ENCODE peak calls at places on chromosomes 7 and 10, in ten cellular contexts. One of them, this sample, is unnamed.

GRCh38 chr7:73904219-73905136 is 43.5 kb downstream of the TMEM270 start:
- DNase-seq in ascending aorta: peak; percentile 72
- DNase-seq in NCI-H345: no peak
- DNase-seq in stimulated activated CD4-positive, alpha-beta T cell treated with anti-CD3 and anti-CD28 coated beads, TNF-alpha, amount 100 ng/mL, for 48 hours: no peak
- DNase-seq in D341Med: peak; percentile 30
- DNase-seq in OCI-LY7: no peak
- DNase-seq in activated CD4-positive, alpha-beta T cell treated with anti-CD3 and anti-CD28 coated beads, Interleukin-2, amount 50 U/mL, for 24 hours: no peak
- DNase-seq in caudate nucleus: no peak
- DNase-seq in right lobe of liver: no peak
- DNase-seq in GM20000: no peak
- DNase-seq in this sample: no peak

GRCh38 chr10:9299966-9300365 is 1245.5 kb downstream of the GATA3 start:
- DNase-seq in ascending aorta: no peak
- DNase-seq in NCI-H345: no peak
- DNase-seq in stimulated activated CD4-positive, alpha-beta T cell treated with anti-CD3 and anti-CD28 coated beads, TNF-alpha, amount 100 ng/mL, for 48 hours: no peak
- DNase-seq in D341Med: no peak
- DNase-seq in OCI-LY7: no peak
- DNase-seq in activated CD4-positive, alpha-beta T cell treated with anti-CD3 and anti-CD28 coated beads, Interleukin-2, amount 50 U/mL, for 24 hours: no peak
- DNase-seq in caudate nucleus: no peak
- DNase-seq in right lobe of liver: no peak
- DNase-seq in GM20000: no peak
- DNase-seq in this sample: no peak

GRCh38 chr7:98872328-98872924 is 2.6 kb upstream of the TMEM130 start:
- DNase-seq in ascending aorta: no peak
- DNase-seq in NCI-H345: peak; percentile 28
- DNase-seq in stimulated activated CD4-positive, alpha-beta T cell treated with anti-CD3 and anti-CD28 coated beads, TNF-alpha, amount 100 ng/mL, for 48 hours: no peak
- DNase-seq in D341Med: peak; percentile 54
- DNase-seq in OCI-LY7: peak; percentile 77
- DNase-seq in activated CD4-positive, alpha-beta T cell treated with anti-CD3 and anti-CD28 coated beads, Interleukin-2, amount 50 U/mL, for 24 hours: no peak
- DNase-seq in caudate nucleus: no peak
- DNase-seq in right lobe of liver: no peak
- DNase-seq in GM20000: no peak
- DNase-seq in this sample: peak; percentile 57

GRCh38 chr10:75407296-75407715 is 5.7 kb upstream of the ZNF503 start:
- DNase-seq in ascending aorta: no peak
- DNase-seq in NCI-H345: no peak
- DNase-seq in stimulated activated CD4-positive, alpha-beta T cell treated with anti-CD3 and anti-CD28 coated beads, TNF-alpha, amount 100 ng/mL, for 48 hours: no peak
- DNase-seq in D341Med: no peak
- DNase-seq in OCI-LY7: no peak
- DNase-seq in activated CD4-positive, alpha-beta T cell treated with anti-CD3 and anti-CD28 coated beads, Interleukin-2, amount 50 U/mL, for 24 hours: no peak
- DNase-seq in caudate nucleus: no peak
- DNase-seq in right lobe of liver: no peak
- DNase-seq in GM20000: peak; percentile 39
- DNase-seq in this sample: no peak

GRCh38 chr10:110522365-110522988 is 24.8 kb downstream of the DUSP5 start:
- DNase-seq in ascending aorta: no peak
- DNase-seq in NCI-H345: no peak
- DNase-seq in stimulated activated CD4-positive, alpha-beta T cell treated with anti-CD3 and anti-CD28 coated beads, TNF-alpha, amount 100 ng/mL, for 48 hours: no peak
- DNase-seq in D341Med: no peak
- DNase-seq in OCI-LY7: no peak
- DNase-seq in activated CD4-positive, alpha-beta T cell treated with anti-CD3 and anti-CD28 coated beads, Interleukin-2, amount 50 U/mL, for 24 hours: no peak
- DNase-seq in caudate nucleus: no peak
- DNase-seq in right lobe of liver: no peak
- DNase-seq in GM20000: no peak
- DNase-seq in this sample: no peak

GRCh38 chr7:72781631-72782030 is 46.4 kb downstream of the TYW1B start:
- DNase-seq in ascending aorta: no peak
- DNase-seq in NCI-H345: no peak
- DNase-seq in stimulated activated CD4-positive, alpha-beta T cell treated with anti-CD3 and anti-CD28 coated beads, TNF-alpha, amount 100 ng/mL, for 48 hours: no peak
- DNase-seq in D341Med: no peak
- DNase-seq in OCI-LY7: no peak
- DNase-seq in activated CD4-positive, alpha-beta T cell treated with anti-CD3 and anti-CD28 coated beads, Interleukin-2, amount 50 U/mL, for 24 hours: no peak
- DNase-seq in caudate nucleus: no peak
- DNase-seq in right lobe of liver: no peak
- DNase-seq in GM20000: no peak
- DNase-seq in this sample: no peak

GRCh38 chr10:127884501-127884900 is 8.2 kb downstream of the CLRN3 start:
- DNase-seq in ascending aorta: no peak
- DNase-seq in NCI-H345: no peak
- DNase-seq in stimulated activated CD4-positive, alpha-beta T cell treated with anti-CD3 and anti-CD28 coated beads, TNF-alpha, amount 100 ng/mL, for 48 hours: no peak
- DNase-seq in D341Med: no peak
- DNase-seq in OCI-LY7: no peak
- DNase-seq in activated CD4-positive, alpha-beta T cell treated with anti-CD3 and anti-CD28 coated beads, Interleukin-2, amount 50 U/mL, for 24 hours: no peak
- DNase-seq in caudate nucleus: no peak
- DNase-seq in right lobe of liver: no peak
- DNase-seq in GM20000: no peak
- DNase-seq in this sample: no peak

GRCh38 chr7:140390466-140391190 is 7.7 kb downstream of the SLC37A3 start:
- DNase-seq in ascending aorta: no peak
- DNase-seq in NCI-H345: no peak
- DNase-seq in stimulated activated CD4-positive, alpha-beta T cell treated with anti-CD3 and anti-CD28 coated beads, TNF-alpha, amount 100 ng/mL, for 48 hours: no peak
- DNase-seq in D341Med: no peak
- DNase-seq in OCI-LY7: peak; percentile 65
- DNase-seq in activated CD4-positive, alpha-beta T cell treated with anti-CD3 and anti-CD28 coated beads, Interleukin-2, amount 50 U/mL, for 24 hours: no peak
- DNase-seq in caudate nucleus: no peak
- DNase-seq in right lobe of liver: no peak
- DNase-seq in GM20000: peak; percentile 40
- DNase-seq in this sample: no peak

GRCh38 chr7:45874408-45875131 is 1.7 kb upstream of the CCDC201 start:
- DNase-seq in ascending aorta: no peak
- DNase-seq in NCI-H345: no peak
- DNase-seq in stimulated activated CD4-positive, alpha-beta T cell treated with anti-CD3 and anti-CD28 coated beads, TNF-alpha, amount 100 ng/mL, for 48 hours: no peak
- DNase-seq in D341Med: no peak
- DNase-seq in OCI-LY7: no peak
- DNase-seq in activated CD4-positive, alpha-beta T cell treated with anti-CD3 and anti-CD28 coated beads, Interleukin-2, amount 50 U/mL, for 24 hours: no peak
- DNase-seq in caudate nucleus: no peak
- DNase-seq in right lobe of liver: no peak
- DNase-seq in GM20000: no peak
- DNase-seq in this sample: no peak

GRCh38 chr10:128257404-128257803 is 131.2 kb upstream of the MKI67 start:
- DNase-seq in ascending aorta: no peak
- DNase-seq in NCI-H345: no peak
- DNase-seq in stimulated activated CD4-positive, alpha-beta T cell treated with anti-CD3 and anti-CD28 coated beads, TNF-alpha, amount 100 ng/mL, for 48 hours: no peak
- DNase-seq in D341Med: no peak
- DNase-seq in OCI-LY7: no peak
- DNase-seq in activated CD4-positive, alpha-beta T cell treated with anti-CD3 and anti-CD28 coated beads, Interleukin-2, amount 50 U/mL, for 24 hours: no peak
- DNase-seq in caudate nucleus: no peak
- DNase-seq in right lobe of liver: no peak
- DNase-seq in GM20000: no peak
- DNase-seq in this sample: no peak

GRCh38 chr10:24446739-24447138 is 237.8 kb downstream of the KIAA1217 start:
- DNase-seq in ascending aorta: no peak
- DNase-seq in NCI-H345: no peak
- DNase-seq in stimulated activated CD4-positive, alpha-beta T cell treated with anti-CD3 and anti-CD28 coated beads, TNF-alpha, amount 100 ng/mL, for 48 hours: no peak
- DNase-seq in D341Med: no peak
- DNase-seq in OCI-LY7: no peak
- DNase-seq in activated CD4-positive, alpha-beta T cell treated with anti-CD3 and anti-CD28 coated beads, Interleukin-2, amount 50 U/mL, for 24 hours: no peak
- DNase-seq in caudate nucleus: no peak
- DNase-seq in right lobe of liver: no peak
- DNase-seq in GM20000: no peak
- DNase-seq in this sample: no peak

GRCh38 chr7:116327751-116328150 is 117.4 kb downstream of the TES start:
- DNase-seq in ascending aorta: no peak
- DNase-seq in NCI-H345: no peak
- DNase-seq in stimulated activated CD4-positive, alpha-beta T cell treated with anti-CD3 and anti-CD28 coated beads, TNF-alpha, amount 100 ng/mL, for 48 hours: no peak
- DNase-seq in D341Med: no peak
- DNase-seq in OCI-LY7: no peak
- DNase-seq in activated CD4-positive, alpha-beta T cell treated with anti-CD3 and anti-CD28 coated beads, Interleukin-2, amount 50 U/mL, for 24 hours: no peak
- DNase-seq in caudate nucleus: no peak
- DNase-seq in right lobe of liver: no peak
- DNase-seq in GM20000: no peak
- DNase-seq in this sample: no peak

GRCh38 chr7:80781561-80781979 is 137.3 kb downstream of the SEMA3C start:
- DNase-seq in ascending aorta: no peak
- DNase-seq in NCI-H345: no peak
- DNase-seq in stimulated activated CD4-positive, alpha-beta T cell treated with anti-CD3 and anti-CD28 coated beads, TNF-alpha, amount 100 ng/mL, for 48 hours: no peak
- DNase-seq in D341Med: no peak
- DNase-seq in OCI-LY7: no peak
- DNase-seq in activated CD4-positive, alpha-beta T cell treated with anti-CD3 and anti-CD28 coated beads, Interleukin-2, amount 50 U/mL, for 24 hours: no peak
- DNase-seq in caudate nucleus: peak; percentile 0
- DNase-seq in right lobe of liver: no peak
- DNase-seq in GM20000: no peak
- DNase-seq in this sample: no peak

GRCh38 chr7:140018125-140019043 is 44.4 kb downstream of the PARP12 start:
- DNase-seq in ascending aorta: no peak
- DNase-seq in NCI-H345: no peak
- DNase-seq in stimulated activated CD4-positive, alpha-beta T cell treated with anti-CD3 and anti-CD28 coated beads, TNF-alpha, amount 100 ng/mL, for 48 hours: no peak
- DNase-seq in D341Med: no peak
- DNase-seq in OCI-LY7: no peak
- DNase-seq in activated CD4-positive, alpha-beta T cell treated with anti-CD3 and anti-CD28 coated beads, Interleukin-2, amount 50 U/mL, for 24 hours: no peak
- DNase-seq in caudate nucleus: no peak
- DNase-seq in right lobe of liver: no peak
- DNase-seq in GM20000: no peak
- DNase-seq in this sample: no peak

GRCh38 chr10:46033602-46034011 is 3.2 kb upstream of the NCOA4 start:
- DNase-seq in ascending aorta: no peak
- DNase-seq in NCI-H345: no peak
- DNase-seq in stimulated activated CD4-positive, alpha-beta T cell treated with anti-CD3 and anti-CD28 coated beads, TNF-alpha, amount 100 ng/mL, for 48 hours: no peak
- DNase-seq in D341Med: no peak
- DNase-seq in OCI-LY7: no peak
- DNase-seq in activated CD4-positive, alpha-beta T cell treated with anti-CD3 and anti-CD28 coated beads, Interleukin-2, amount 50 U/mL, for 24 hours: no peak
- DNase-seq in caudate nucleus: no peak
- DNase-seq in right lobe of liver: peak; percentile 51
- DNase-seq in GM20000: no peak
- DNase-seq in this sample: no peak

GRCh38 chr10:73875139-73875475 is 752 bp upstream of the CAMK2G start:
- DNase-seq in ascending aorta: no peak
- DNase-seq in NCI-H345: no peak
- DNase-seq in stimulated activated CD4-positive, alpha-beta T cell treated with anti-CD3 and anti-CD28 coated beads, TNF-alpha, amount 100 ng/mL, for 48 hours: no peak
- DNase-seq in D341Med: no peak
- DNase-seq in OCI-LY7: peak; percentile 38
- DNase-seq in activated CD4-positive, alpha-beta T cell treated with anti-CD3 and anti-CD28 coated beads, Interleukin-2, amount 50 U/mL, for 24 hours: no peak
- DNase-seq in caudate nucleus: no peak
- DNase-seq in right lobe of liver: no peak
- DNase-seq in GM20000: peak; percentile 64
- DNase-seq in this sample: peak; percentile 65

GRCh38 chr7:113015038-113015645 is 71.5 kb downstream of the GPR85 start:
- DNase-seq in ascending aorta: no peak
- DNase-seq in NCI-H345: peak; percentile 3
- DNase-seq in stimulated activated CD4-positive, alpha-beta T cell treated with anti-CD3 and anti-CD28 coated beads, TNF-alpha, amount 100 ng/mL, for 48 hours: no peak
- DNase-seq in D341Med: no peak
- DNase-seq in OCI-LY7: peak; percentile 6
- DNase-seq in activated CD4-positive, alpha-beta T cell treated with anti-CD3 and anti-CD28 coated beads, Interleukin-2, amount 50 U/mL, for 24 hours: no peak
- DNase-seq in caudate nucleus: no peak
- DNase-seq in right lobe of liver: no peak
- DNase-seq in GM20000: no peak
- DNase-seq in this sample: no peak

GRCh38 chr7:111568419-111568818 is 6.1 kb upstream of the IMMP2L start:
- DNase-seq in ascending aorta: no peak
- DNase-seq in NCI-H345: no peak
- DNase-seq in stimulated activated CD4-positive, alpha-beta T cell treated with anti-CD3 and anti-CD28 coated beads, TNF-alpha, amount 100 ng/mL, for 48 hours: no peak
- DNase-seq in D341Med: no peak
- DNase-seq in OCI-LY7: peak; percentile 4
- DNase-seq in activated CD4-positive, alpha-beta T cell treated with anti-CD3 and anti-CD28 coated beads, Interleukin-2, amount 50 U/mL, for 24 hours: no peak
- DNase-seq in caudate nucleus: no peak
- DNase-seq in right lobe of liver: no peak
- DNase-seq in GM20000: no peak
- DNase-seq in this sample: no peak

GRCh38 chr7:155531686-155532085 is 14.7 kb downstream of the CNPY1 start:
- DNase-seq in ascending aorta: no peak
- DNase-seq in NCI-H345: no peak
- DNase-seq in stimulated activated CD4-positive, alpha-beta T cell treated with anti-CD3 and anti-CD28 coated beads, TNF-alpha, amount 100 ng/mL, for 48 hours: no peak
- DNase-seq in D341Med: no peak
- DNase-seq in OCI-LY7: no peak
- DNase-seq in activated CD4-positive, alpha-beta T cell treated with anti-CD3 and anti-CD28 coated beads, Interleukin-2, amount 50 U/mL, for 24 hours: no peak
- DNase-seq in caudate nucleus: no peak
- DNase-seq in right lobe of liver: no peak
- DNase-seq in GM20000: no peak
- DNase-seq in this sample: no peak

GRCh38 chr10:43138757-43139241 is 554 bp downstream of the CSGALNACT2 start:
- DNase-seq in ascending aorta: no peak
- DNase-seq in NCI-H345: peak; percentile 31
- DNase-seq in stimulated activated CD4-positive, alpha-beta T cell treated with anti-CD3 and anti-CD28 coated beads, TNF-alpha, amount 100 ng/mL, for 48 hours: peak; percentile 40
- DNase-seq in D341Med: peak; percentile 66
- DNase-seq in OCI-LY7: peak; percentile 72
- DNase-seq in activated CD4-positive, alpha-beta T cell treated with anti-CD3 and anti-CD28 coated beads, Interleukin-2, amount 50 U/mL, for 24 hours: no peak
- DNase-seq in caudate nucleus: no peak
- DNase-seq in right lobe of liver: no peak
- DNase-seq in GM20000: peak; percentile 71
- DNase-seq in this sample: peak; percentile 64

GRCh38 chr10:47091421-47091820 is 180.2 kb downstream of the PTPN20 start:
- DNase-seq in ascending aorta: no peak
- DNase-seq in NCI-H345: no peak
- DNase-seq in stimulated activated CD4-positive, alpha-beta T cell treated with anti-CD3 and anti-CD28 coated beads, TNF-alpha, amount 100 ng/mL, for 48 hours: no peak
- DNase-seq in D341Med: no peak
- DNase-seq in OCI-LY7: no peak
- DNase-seq in activated CD4-positive, alpha-beta T cell treated with anti-CD3 and anti-CD28 coated beads, Interleukin-2, amount 50 U/mL, for 24 hours: no peak
- DNase-seq in caudate nucleus: no peak
- DNase-seq in right lobe of liver: no peak
- DNase-seq in GM20000: no peak
- DNase-seq in this sample: no peak

GRCh38 chr7:728602-729001 is 1.5 kb upstream of the PRKAR1B start:
- DNase-seq in ascending aorta: no peak
- DNase-seq in NCI-H345: no peak
- DNase-seq in stimulated activated CD4-positive, alpha-beta T cell treated with anti-CD3 and anti-CD28 coated beads, TNF-alpha, amount 100 ng/mL, for 48 hours: no peak
- DNase-seq in D341Med: peak; percentile 26
- DNase-seq in OCI-LY7: no peak
- DNase-seq in activated CD4-positive, alpha-beta T cell treated with anti-CD3 and anti-CD28 coated beads, Interleukin-2, amount 50 U/mL, for 24 hours: no peak
- DNase-seq in caudate nucleus: no peak
- DNase-seq in right lobe of liver: no peak
- DNase-seq in GM20000: no peak
- DNase-seq in this sample: no peak

GRCh38 chr10:113059001-113059780 is 109.1 kb downstream of the TCF7L2 start:
- DNase-seq in ascending aorta: no peak
- DNase-seq in NCI-H345: no peak
- DNase-seq in stimulated activated CD4-positive, alpha-beta T cell treated with anti-CD3 and anti-CD28 coated beads, TNF-alpha, amount 100 ng/mL, for 48 hours: no peak
- DNase-seq in D341Med: no peak
- DNase-seq in OCI-LY7: no peak
- DNase-seq in activated CD4-positive, alpha-beta T cell treated with anti-CD3 and anti-CD28 coated beads, Interleukin-2, amount 50 U/mL, for 24 hours: no peak
- DNase-seq in caudate nucleus: peak; percentile 52
- DNase-seq in right lobe of liver: no peak
- DNase-seq in GM20000: no peak
- DNase-seq in this sample: no peak

GRCh38 chr10:131072651-131073468 is 238.7 kb downstream of the TCERG1L start:
- DNase-seq in ascending aorta: no peak
- DNase-seq in NCI-H345: no peak
- DNase-seq in stimulated activated CD4-positive, alpha-beta T cell treated with anti-CD3 and anti-CD28 coated beads, TNF-alpha, amount 100 ng/mL, for 48 hours: no peak
- DNase-seq in D341Med: no peak
- DNase-seq in OCI-LY7: no peak
- DNase-seq in activated CD4-positive, alpha-beta T cell treated with anti-CD3 and anti-CD28 coated beads, Interleukin-2, amount 50 U/mL, for 24 hours: no peak
- DNase-seq in caudate nucleus: no peak
- DNase-seq in right lobe of liver: no peak
- DNase-seq in GM20000: no peak
- DNase-seq in this sample: no peak

GRCh38 chr7:97009753-97010732 is 4.7 kb downstream of the DLX6 start:
- DNase-seq in ascending aorta: no peak
- DNase-seq in NCI-H345: no peak
- DNase-seq in stimulated activated CD4-positive, alpha-beta T cell treated with anti-CD3 and anti-CD28 coated beads, TNF-alpha, amount 100 ng/mL, for 48 hours: no peak
- DNase-seq in D341Med: no peak
- DNase-seq in OCI-LY7: no peak
- DNase-seq in activated CD4-positive, alpha-beta T cell treated with anti-CD3 and anti-CD28 coated beads, Interleukin-2, amount 50 U/mL, for 24 hours: no peak
- DNase-seq in caudate nucleus: no peak
- DNase-seq in right lobe of liver: no peak
- DNase-seq in GM20000: no peak
- DNase-seq in this sample: no peak

GRCh38 chr7:21543528-21544302 is 876 bp downstream of the DNAH11 start:
- DNase-seq in ascending aorta: no peak
- DNase-seq in NCI-H345: peak; percentile 81
- DNase-seq in stimulated activated CD4-positive, alpha-beta T cell treated with anti-CD3 and anti-CD28 coated beads, TNF-alpha, amount 100 ng/mL, for 48 hours: peak; percentile 2
- DNase-seq in D341Med: no peak
- DNase-seq in OCI-LY7: no peak
- DNase-seq in activated CD4-positive, alpha-beta T cell treated with anti-CD3 and anti-CD28 coated beads, Interleukin-2, amount 50 U/mL, for 24 hours: no peak
- DNase-seq in caudate nucleus: no peak
- DNase-seq in right lobe of liver: no peak
- DNase-seq in GM20000: no peak
- DNase-seq in this sample: peak; percentile 37

GRCh38 chr10:68897336-68897741 is 3.8 kb upstream of the DDX50 start:
- DNase-seq in ascending aorta: no peak
- DNase-seq in NCI-H345: peak; percentile 24
- DNase-seq in stimulated activated CD4-positive, alpha-beta T cell treated with anti-CD3 and anti-CD28 coated beads, TNF-alpha, amount 100 ng/mL, for 48 hours: peak; percentile 22
- DNase-seq in D341Med: peak; percentile 48
- DNase-seq in OCI-LY7: peak; percentile 58
- DNase-seq in activated CD4-positive, alpha-beta T cell treated with anti-CD3 and anti-CD28 coated beads, Interleukin-2, amount 50 U/mL, for 24 hours: no peak
- DNase-seq in caudate nucleus: peak; percentile 45
- DNase-seq in right lobe of liver: no peak
- DNase-seq in GM20000: peak; percentile 49
- DNase-seq in this sample: peak; percentile 51

GRCh38 chr7:1458676-1459511 is at the start of gene MICALL2:
- DNase-seq in ascending aorta: peak; percentile 61
- DNase-seq in NCI-H345: peak; percentile 23
- DNase-seq in stimulated activated CD4-positive, alpha-beta T cell treated with anti-CD3 and anti-CD28 coated beads, TNF-alpha, amount 100 ng/mL, for 48 hours: no peak
- DNase-seq in D341Med: no peak
- DNase-seq in OCI-LY7: peak; percentile 19
- DNase-seq in activated CD4-positive, alpha-beta T cell treated with anti-CD3 and anti-CD28 coated beads, Interleukin-2, amount 50 U/mL, for 24 hours: no peak
- DNase-seq in caudate nucleus: peak; percentile 13
- DNase-seq in right lobe of liver: peak; percentile 89
- DNase-seq in GM20000: no peak
- DNase-seq in this sample: peak; percentile 60

This sample was measured in GM13976.